ENCODE peak calls at places on chromosomes 1 and 21, in seven cellular contexts. H is cardiac muscle cell, R is GM23248, X is transverse colon, Y is tibial artery, D is adrenal gland, Z is brain microvascular endothelial cell. O is an unnamed sample.

GRCh38 chr1:106185089-106185488 is 871.4 kb upstream of the PRMT6 start:
- DNase-seq in Z (no peak), Y (no peak), X (no peak), D (no peak), R (no peak), H (no peak), O (no peak)

GRCh38 chr1:19344372-19344810 is 32.3 kb downstream of the SLC66A1 start:
- DNase-seq in X (peak; percentile 63), Y (peak; percentile 50), R (peak; percentile 64), Z (no peak), H (peak; percentile 57), D (no peak), O (peak; percentile 31)

GRCh38 chr21:45027241-45028196 is 46.9 kb upstream of the ADARB1 start:
- DNase-seq in R (no peak), X (no peak), D (peak; percentile 31), H (no peak), Y (no peak), Z (no peak), O (no peak)

GRCh38 chr21:31612889-31613785 is 46.4 kb upstream of the SOD1 start:
- DNase-seq in X (no peak), D (no peak), R (peak; percentile 46), Z (peak; percentile 11), H (no peak), Y (no peak), O (no peak)

GRCh38 chr21:30232011-30232410 is 16.1 kb upstream of the CLDN8 start:
- DNase-seq in D (no peak), X (no peak), Y (no peak), H (no peak), Z (no peak), R (peak; percentile 26), O (no peak)

GRCh38 chr1:26772687-26773086 is 15.1 kb upstream of the PIGV start:
- DNase-seq in H (no peak), X (no peak), Z (peak; percentile 86), R (peak; percentile 97), D (no peak), Y (no peak), O (no peak)

GRCh38 chr1:169682077-169682476 is 29.3 kb downstream of the SELL start:
- DNase-seq in Z (no peak), R (peak; percentile 13), H (no peak), X (no peak), D (no peak), Y (no peak), O (no peak)

GRCh38 chr1:78274814-78275213 is 216.0 kb upstream of the PTGFR start:
- DNase-seq in Y (no peak), D (no peak), H (no peak), Z (peak; percentile 53), X (no peak), R (peak; percentile 68), O (no peak)

GRCh38 chr1:177922209-177922608 is 47.6 kb downstream of the SEC16B start:
- DNase-seq in Z (no peak), Y (no peak), X (no peak), D (no peak), R (no peak), H (no peak), O (no peak)

GRCh38 chr1:111475706-111476105 is 1.9 kb downstream of the C1orf162 start:
- DNase-seq in D (no peak), Y (no peak), R (no peak), H (no peak), X (no peak), Z (no peak), O (no peak)

GRCh38 chr21:33136898-33137502 is 67.1 kb downstream of the OLIG1 start:
- DNase-seq in R (no peak), Y (no peak), X (no peak), Z (no peak), D (no peak), H (no peak), O (no peak)

GRCh38 chr1:244068563-244068962 is 17.5 kb downstream of the ZBTB18 start:
- DNase-seq in R (no peak), H (no peak), Z (no peak), Y (no peak), X (no peak), D (peak; percentile 23), O (no peak)

GRCh38 chr1:67347688-67348472 is 40.2 kb downstream of the IL12RB2 start:
- DNase-seq in H (peak; percentile 70), R (peak; percentile 96), Y (no peak), D (peak; percentile 70), X (peak; percentile 12), Z (peak; percentile 49), O (no peak)

GRCh38 chr1:94986783-94987182 is 59.9 kb upstream of the CNN3 start:
- DNase-seq in D (no peak), X (no peak), H (no peak), Y (no peak), Z (peak; percentile 49), R (peak; percentile 57), O (no peak)

GRCh38 chr1:10046356-10047085 is 13.8 kb downstream of the UBE4B start:
- DNase-seq in D (peak; percentile 73), R (peak; percentile 56), X (no peak), Y (peak; percentile 47), H (no peak), Z (no peak), O (no peak)

GRCh38 chr1:198096390-198096789 is 60.4 kb upstream of the NEK7 start:
- DNase-seq in X (no peak), Z (peak; percentile 55), D (no peak), Y (no peak), R (peak; percentile 38), H (no peak), O (no peak)

GRCh38 chr1:217534566-217534965 is 96.3 kb downstream of the GPATCH2 start:
- DNase-seq in D (no peak), R (no peak), Z (no peak), Y (no peak), X (no peak), H (no peak), O (no peak)

GRCh38 chr1:167238713-167239112 is 18.0 kb downstream of the POU2F1 start:
- DNase-seq in R (no peak), H (no peak), Z (no peak), X (no peak), Y (no peak), D (no peak), O (no peak)

GRCh38 chr21:37564924-37565529 is 198.5 kb downstream of the DYRK1A start:
- DNase-seq in Z (peak; percentile 48), H (no peak), X (no peak), D (peak; percentile 60), Y (no peak), R (peak; percentile 41), O (no peak)

GRCh38 chr1:3543076-3544049 is 67.9 kb downstream of the MEGF6 start:
- DNase-seq in Z (peak; percentile 82), R (peak; percentile 96), H (no peak), Y (peak; percentile 88), X (peak; percentile 22), D (peak; percentile 56), O (no peak)

GRCh38 chr21:42081931-42082381 is 10.8 kb downstream of the UMODL1 start:
- DNase-seq in R (no peak), Y (no peak), Z (no peak), H (no peak), D (peak; percentile 76), X (no peak), O (no peak)

GRCh38 chr1:25199876-25200620 is 32.3 kb downstream of the SYF2 start:
- DNase-seq in D (no peak), X (no peak), Y (no peak), R (no peak), H (peak; percentile 37), Z (no peak), O (no peak)

GRCh38 chr1:244191581-244191980 is 140.5 kb downstream of the ZBTB18 start:
- DNase-seq in H (no peak), Z (no peak), R (no peak), Y (no peak), D (no peak), X (no peak), O (no peak)

GRCh38 chr1:167648978-167649752 is 19.1 kb downstream of the RCSD1 start:
- DNase-seq in X (no peak), R (no peak), Z (no peak), Y (peak; percentile 75), H (no peak), D (no peak), O (no peak)

GRCh38 chr1:54581621-54582035 is 33.6 kb downstream of the ACOT11 start:
- DNase-seq in X (peak; percentile 89), H (peak; percentile 72), R (peak; percentile 96), D (peak; percentile 98), Z (peak; percentile 11), Y (peak; percentile 96), O (no peak)

GRCh38 chr1:165353731-165354671 is 2.5 kb downstream of the LMX1A start:
- DNase-seq in D (no peak), H (peak; percentile 34), Z (no peak), Y (no peak), R (no peak), X (no peak), O (no peak)
- H3K27ac ChIP-seq in D (no peak overlapping the region), H (no peak overlapping the region), Z (no peak overlapping the region), Y (no peak overlapping the region), R (no peak overlapping the region), X (no peak overlapping the region), O (no peak overlapping the region)

DNA sequence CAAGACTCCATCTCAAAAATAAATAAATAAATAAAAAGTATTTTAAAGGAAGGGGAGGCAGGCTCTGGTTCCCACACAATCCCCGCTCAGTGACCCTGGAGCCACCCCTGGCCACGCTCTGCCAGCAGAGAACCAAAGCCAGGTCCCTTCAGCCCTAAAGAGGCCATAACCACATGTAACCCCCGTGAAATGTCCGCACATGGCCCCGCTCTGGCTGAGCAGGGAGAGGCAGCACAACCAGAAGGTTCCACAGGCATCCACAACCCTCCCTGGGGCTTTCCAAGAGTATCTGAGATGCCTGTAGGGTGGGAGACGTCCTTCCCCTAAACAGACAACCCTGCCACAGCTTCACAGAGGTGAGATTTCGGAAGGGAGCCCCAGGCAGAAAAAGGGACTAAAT is 1.4 kb upstream of the ARF1 start:
- DNase-seq in X (peak; percentile 10), R (peak; percentile 43), Y (no peak), H (no peak), D (no peak), Z (no peak), O (no peak)
- H3K4me3 ChIP-seq in X (peak overlapping the region; percentile 83), R (peak overlapping the region; percentile 92), Y (peak overlapping the region; percentile 93), H (no peak overlapping the region), D (no peak overlapping the region), Z (peak overlapping the region; percentile 76), O (peak overlapping the region; percentile 76)

GRCh38 chr1:51689643-51690042 is 72.8 kb downstream of the OSBPL9 start:
- DNase-seq in X (no peak), H (no peak), R (no peak), Z (no peak), Y (no peak), D (no peak), O (no peak)
- H3K27ac ChIP-seq in X (peak overlapping the region; percentile 41), H (peak overlapping the region; percentile 59), R (peak overlapping the region; percentile 91), Z (peak overlapping the region; percentile 58), Y (peak overlapping the region; percentile 25), D (peak overlapping the region; percentile 33), O (no peak overlapping the region)

DNA sequence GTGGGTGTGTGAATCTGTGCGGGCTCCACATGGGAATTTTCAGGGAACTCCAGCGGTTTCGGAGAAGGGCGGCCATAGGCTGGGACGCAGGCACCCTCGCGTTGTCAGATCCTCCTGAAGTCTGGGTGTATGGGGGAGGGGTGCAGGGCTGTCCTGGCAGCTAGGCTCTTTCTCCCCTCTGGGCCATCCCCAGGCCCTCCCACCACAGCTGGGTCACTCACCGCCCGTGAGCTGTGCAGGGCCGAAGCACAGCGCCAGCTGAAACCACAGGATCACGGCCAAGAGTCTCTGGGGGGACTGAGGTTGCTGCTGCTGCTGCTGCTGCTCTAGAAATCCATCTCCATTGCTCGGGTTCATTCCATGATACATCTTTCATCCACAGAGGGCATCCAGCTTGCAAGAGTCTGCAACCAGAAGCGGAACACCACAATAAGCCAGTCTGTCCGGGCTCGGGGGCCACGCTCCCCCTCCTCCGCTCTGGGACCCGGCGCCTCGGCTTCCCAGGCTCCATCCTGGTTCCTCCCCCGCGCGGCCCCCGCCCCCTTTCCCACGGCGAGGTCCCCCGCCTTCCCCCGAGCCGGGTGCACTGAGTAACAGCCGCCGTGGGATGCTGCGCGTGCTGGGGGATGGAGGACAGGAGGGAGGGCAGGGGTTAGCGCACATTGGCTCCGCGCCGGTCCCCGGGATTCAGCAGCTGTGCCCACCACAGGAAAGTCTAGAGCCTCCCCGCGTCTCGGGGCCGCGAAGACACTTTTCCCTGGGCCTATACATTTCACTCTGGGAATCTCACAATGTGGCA is 720 bp downstream of the SUSD4 start:
- DNase-seq in Z (no peak), H (peak; percentile 52), Y (no peak), R (peak; percentile 55), D (peak; percentile 60), X (peak; percentile 16), O (no peak)
- H3K4me3 ChIP-seq in Z (peak overlapping the region; percentile 30), H (peak overlapping the region; percentile 60), Y (peak overlapping the region; percentile 60), R (peak overlapping the region; percentile 59), D (no peak overlapping the region), X (peak overlapping the region; percentile 48), O (peak overlapping the region; percentile 40)